ENCODE peak calls at places on chromosomes 7 and 10, in eight cellular contexts. O, H, S, E, T, C, R and B are unnamed samples.

GRCh38 chr7:112969946-112970345 is 116.7 kb downstream of the GPR85 start:
- DNase-seq in O (no peak), H (no peak), S (no peak), E (no peak), T (no peak), C (no peak), R (no peak), B (no peak)

GRCh38 chr7:139482662-139483466 is 609 bp downstream of the KLRG2 start:
- DNase-seq in O (peak), H (no peak), S (no peak), E (no peak), T (no peak), C (no peak), R (no peak), B (peak)

GRCh38 chr7:139118803-139119485 is 9.4 kb upstream of the ZC3HAV1 start:
- DNase-seq in O (no peak), H (peak), S (no peak), E (no peak), T (no peak), C (no peak), R (no peak), B (peak)

GRCh38 chr10:86862373-86862772 is 95.0 kb downstream of the MMRN2 start:
- DNase-seq in O (no peak), H (no peak), S (no peak), E (no peak), T (no peak), C (no peak), R (no peak), B (no peak)

GRCh38 chr10:73232887-73233286 is 14.2 kb downstream of the DNAJC9 start:
- DNase-seq in O (no peak), H (no peak), S (no peak), E (no peak), T (no peak), C (no peak), R (no peak), B (no peak)

GRCh38 chr10:103816431-103816830 is 38.9 kb downstream of the SH3PXD2A start:
- DNase-seq in O (no peak), H (peak), S (no peak), E (no peak), T (no peak), C (no peak), R (peak), B (no peak)

GRCh38 chr10:14327535-14327934 is 3.2 kb downstream of the FRMD4A start:
- DNase-seq in O (no peak), H (no peak), S (no peak), E (no peak), T (no peak), C (no peak), R (no peak), B (no peak)

GRCh38 chr7:17931069-17931468 is 9.2 kb downstream of the SNX13 start:
- DNase-seq in O (no peak), H (no peak), S (no peak), E (no peak), T (no peak), C (no peak), R (no peak), B (no peak)

GRCh38 chr10:74542077-74542476 is 284.3 kb upstream of the KAT6B start:
- DNase-seq in O (peak), H (peak), S (no peak), E (no peak), T (no peak), C (peak), R (no peak), B (peak)

GRCh38 chr7:42831051-42831952 is 80.6 kb downstream of the C7orf25 start:
- DNase-seq in O (peak), H (peak), S (peak), E (peak), T (peak), C (peak), R (peak), B (peak)

GRCh38 chr7:4450483-4450882 is 231.6 kb upstream of the FOXK1 start:
- DNase-seq in O (no peak), H (no peak), S (no peak), E (no peak), T (no peak), C (no peak), R (peak), B (no peak)

GRCh38 chr7:118080947-118081346 is 103.0 kb upstream of the LSM8 start:
- DNase-seq in O (peak), H (peak), S (no peak), E (no peak), T (no peak), C (peak), R (peak), B (no peak)

GRCh38 chr7:129684777-129685176 is 73.3 kb downstream of the NRF1 start:
- DNase-seq in O (no peak), H (no peak), S (no peak), E (peak), T (no peak), C (no peak), R (no peak), B (peak)

GRCh38 chr10:79079074-79079397 is 10.3 kb downstream of the ZMIZ1 start:
- DNase-seq in O (no peak), H (no peak), S (no peak), E (no peak), T (no peak), C (no peak), R (no peak), B (no peak)

GRCh38 chr10:47104786-47105385 is 193.7 kb downstream of the PTPN20 start:
- DNase-seq in O (peak), H (peak), S (no peak), E (no peak), T (no peak), C (peak), R (no peak), B (no peak)

GRCh38 chr10:88528196-88528595 is 54.9 kb downstream of the RNLS start:
- DNase-seq in O (no peak), H (no peak), S (no peak), E (no peak), T (no peak), C (no peak), R (no peak), B (no peak)

GRCh38 chr10:114974625-114975421 is 36.8 kb downstream of the TRUB1 start:
- DNase-seq in O (no peak), H (no peak), S (no peak), E (peak), T (no peak), C (no peak), R (no peak), B (no peak)

GRCh38 chr7:122137291-122138077 is 6.6 kb downstream of the AASS start:
- DNase-seq in O (no peak), H (peak), S (no peak), E (no peak), T (no peak), C (no peak), R (no peak), B (no peak)

GRCh38 chr10:88033793-88034192 is 170.4 kb downstream of the PTEN start:
- DNase-seq in O (no peak), H (no peak), S (no peak), E (no peak), T (no peak), C (no peak), R (no peak), B (no peak)

DNA sequence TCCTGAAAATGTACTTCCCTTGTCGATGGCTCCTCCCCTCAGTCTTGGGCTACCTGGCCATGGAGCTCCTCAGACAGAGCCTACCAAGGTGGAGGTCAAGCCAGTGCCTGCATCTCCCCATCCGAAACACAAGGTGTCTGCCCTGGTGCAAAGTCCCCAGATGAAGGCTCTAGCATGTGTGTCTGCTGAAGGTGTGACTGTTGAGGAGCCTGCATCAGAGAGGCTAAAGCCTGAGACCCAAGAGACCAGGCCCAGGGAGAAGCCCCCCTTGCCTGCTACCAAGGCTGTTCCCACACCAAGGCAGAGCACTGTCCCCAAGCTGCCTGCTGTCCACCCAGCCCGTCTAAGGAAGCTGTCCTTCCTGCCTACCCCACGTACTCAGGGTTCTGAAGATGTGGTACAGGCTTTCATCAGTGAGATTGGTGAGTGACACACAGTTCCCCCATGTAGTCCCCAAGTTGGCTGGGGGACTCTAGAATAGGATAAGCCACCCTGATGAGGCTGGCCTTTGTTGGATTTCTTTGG is 8.8 kb downstream of the PPRC1 start:
- DNase-seq in O (no peak), H (no peak), S (no peak), E (no peak), T (no peak), C (no peak), R (no peak), B (no peak)
- TF ChIP-seq POLR2A in O (no peak), H (no peak), S (no peak), E (no peak), T (no peak), C (no peak), R (no peak), B (no peak)

GRCh38 chr7:128030263-128030998 is 806 bp downstream of the LRRC4 start:
- DNase-seq in O (no peak), H (no peak), S (no peak), E (no peak), T (no peak), C (no peak), R (no peak), B (no peak)
- H3K4me3 ChIP-seq in O (no peak), H (no peak), S (peak), E (no peak), T (peak), C (no peak), R (no peak), B (no peak)

GRCh38 chr10:80614576-80615416 is 77.1 kb downstream of the SH2D4B start:
- DNase-seq in O (no peak), H (no peak), S (no peak), E (no peak), T (no peak), C (no peak), R (no peak), B (no peak)
- TF ChIP-seq POLR2A in O (no peak), H (no peak), S (no peak), E (no peak), T (no peak), C (no peak), R (no peak), B (no peak)

GRCh38 chr10:63555330-63555729 is 34.1 kb downstream of the REEP3 start:
- DNase-seq in O (no peak), H (no peak), S (no peak), E (no peak), T (no peak), C (no peak), R (no peak), B (no peak)
- H3K4me3 ChIP-seq in O (no peak), H (no peak), S (no peak), E (no peak), T (no peak), C (no peak), R (no peak), B (no peak)

DNA sequence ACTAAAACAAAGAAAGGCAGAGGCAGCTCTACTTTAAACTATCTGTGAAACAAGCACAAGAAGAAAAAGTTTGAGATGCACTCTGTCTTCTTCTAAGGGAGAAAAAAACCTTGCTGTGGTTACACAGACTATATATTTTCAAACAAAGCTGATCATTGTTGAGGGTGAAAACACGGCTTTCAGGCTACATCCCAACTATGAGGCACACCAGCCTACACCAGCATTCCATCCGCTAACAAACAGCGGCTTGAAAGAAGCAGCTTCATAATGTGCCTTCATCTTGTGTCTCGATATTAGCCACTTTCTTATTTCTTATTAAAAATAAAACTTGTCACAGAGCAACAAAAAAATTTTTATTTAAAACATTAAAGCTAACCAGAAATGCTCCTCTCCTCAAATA is 79.1 kb downstream of the USP6NL start:
- DNase-seq in O (no peak), H (peak), S (no peak), E (no peak), T (no peak), C (no peak), R (no peak), B (no peak)
- TF ChIP-seq POLR2A in O (no peak), H (no peak), S (no peak), E (no peak), T (no peak), C (no peak), R (no peak), B (no peak)

DNA sequence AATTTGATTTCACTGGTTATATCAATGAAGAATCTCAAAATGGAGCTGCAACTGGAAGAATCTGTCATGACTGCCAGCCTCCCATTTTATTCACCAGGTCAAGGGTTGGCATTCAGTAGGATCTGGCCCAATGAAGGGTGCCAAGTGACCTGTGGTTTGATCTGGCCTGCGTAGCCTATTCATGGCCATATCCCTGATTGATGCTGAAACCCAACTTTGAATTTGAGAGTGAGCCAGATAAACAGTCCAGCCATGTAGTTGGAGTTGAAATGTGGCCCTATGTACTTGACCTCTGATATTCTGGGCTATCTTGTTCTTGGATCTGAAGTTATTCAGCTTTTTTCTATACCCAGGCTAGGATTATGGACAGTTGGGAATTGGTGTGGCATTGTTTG is 1.5 kb downstream of the MKLN1 start:
- DNase-seq in O (no peak), H (no peak), S (no peak), E (no peak), T (peak), C (no peak), R (no peak), B (no peak)
- H3K4me3 ChIP-seq in O (no peak), H (peak), S (peak), E (no peak), T (peak), C (no peak), R (peak), B (peak)

GRCh38 chr10:125023269-125023668 is 81.3 kb downstream of the ZRANB1 start:
- DNase-seq in O (no peak), H (no peak), S (no peak), E (peak), T (peak), C (no peak), R (no peak), B (no peak)

GRCh38 chr10:125022671-125023070 is 80.7 kb downstream of the ZRANB1 start:
- DNase-seq in O (no peak), H (no peak), S (no peak), E (peak), T (no peak), C (no peak), R (no peak), B (no peak)

GRCh38 chr10:125020871-125021270 is 78.9 kb downstream of the ZRANB1 start:
- DNase-seq in O (no peak), H (no peak), S (no peak), E (no peak), T (no peak), C (no peak), R (no peak), B (no peak)

GRCh38 chr10:125020386-125020785 is 78.5 kb downstream of the ZRANB1 start:
- DNase-seq in O (no peak), H (no peak), S (no peak), E (no peak), T (no peak), C (no peak), R (no peak), B (peak)

GRCh38 chr10:125021686-125022374 is 79.9 kb downstream of the ZRANB1 start:
- DNase-seq in O (no peak), H (no peak), S (no peak), E (peak), T (no peak), C (no peak), R (no peak), B (no peak)
- TF ChIP-seq POLR2A in O (no peak), H (no peak), S (no peak), E (no peak), T (no peak), C (no peak), R (no peak), B (no peak)

GRCh38 chr7:1533569-1534329 is 3.2 kb downstream of the MAFK start:
- DNase-seq in O (peak), H (peak), S (no peak), E (peak), T (peak), C (no peak), R (no peak), B (peak)
- H3K4me3 ChIP-seq in O (no peak), H (peak), S (peak), E (no peak), T (peak), C (no peak), R (peak), B (no peak)